ENCODE peak calls at places on chromosome 14, in six cellular contexts. I is AG08396; O is stromal cell of bone marrow; A is astrocyte of the spinal cord; U is coronary artery; M is activated CD8-positive, alpha-beta memory T cell treated with anti-CD3 and anti-CD28 coated beads for 48 hours. P is an unnamed sample.

GRCh38 chr14:68661226-68662225 is 131.3 kb downstream of the ZFP36L1 start:
- DNase-seq in I (no peak), O (no peak), A (no peak), U (peak), M (no peak), P (peak)

GRCh38 chr14:79328863-79329262 is 882.4 kb downstream of the DIO2 start:
- DNase-seq in I (no peak), O (peak), A (peak), U (no peak), M (no peak), P (no peak)

GRCh38 chr14:24915958-24916595 is 133.9 kb downstream of the STXBP6 start:
- DNase-seq in I (no peak), O (no peak), A (no peak), U (no peak), M (no peak), P (no peak)

GRCh38 chr14:64722842-64723447 is 18.7 kb downstream of the PLEKHG3 start:
- DNase-seq in I (no peak), O (no peak), A (no peak), U (no peak), M (no peak), P (no peak)

GRCh38 chr14:46686652-46687051 is 35.1 kb upstream of the RPL10L start:
- DNase-seq in I (no peak), O (no peak), A (no peak), U (no peak), M (no peak), P (no peak)

GRCh38 chr14:88346048-88346639 is 23.1 kb upstream of the KCNK10 start:
- DNase-seq in I (no peak), O (no peak), A (no peak), U (no peak), M (no peak), P (no peak)

GRCh38 chr14:59707778-59708635 is 131.4 kb upstream of the CCDC175 start:
- DNase-seq in I (no peak), O (no peak), A (peak), U (no peak), M (no peak), P (no peak)

GRCh38 chr14:68708343-68708742 is 84.5 kb downstream of the ZFP36L1 start:
- DNase-seq in I (no peak), O (no peak), A (no peak), U (peak), M (no peak), P (no peak)

GRCh38 chr14:55867726-55868125 is 250.5 kb upstream of the PELI2 start:
- DNase-seq in I (no peak), O (no peak), A (no peak), U (no peak), M (no peak), P (no peak)

GRCh38 chr14:30610719-30611388 is 11.3 kb upstream of the SCFD1 start:
- DNase-seq in I (peak), O (peak), A (peak), U (no peak), M (no peak), P (peak)

GRCh38 chr14:104130974-104131651 is 7.3 kb upstream of the KIF26A start:
- DNase-seq in I (peak), O (no peak), A (no peak), U (no peak), M (no peak), P (peak)